ENCODE peak calls at places on chromosomes 3 and 15, in four cellular contexts. One of them, this sample, is unnamed.
A peak's percentile ranks its signal among the peaks of the same experiment; 100 is the strongest.

GRCh38 chr15:60510006-60510405 is 31.1 kb upstream of the ICE2 start:
- DNase-seq in fibroblast of lung: no peak
- DNase-seq in fibroblast of pulmonary artery: no peak
- DNase-seq in astrocyte of the spinal cord: no peak
- DNase-seq in this sample: no peak

GRCh38 chr15:28977377-28978010 is 91.7 kb downstream of the APBA2 start:
- DNase-seq in astrocyte of the spinal cord: peak; percentile 96
- DNase-seq in fibroblast of lung: peak; percentile 98
- DNase-seq in fibroblast of pulmonary artery: peak; percentile 96
- DNase-seq in this sample: peak; percentile 94

GRCh38 chr15:66503780-66504562 is 684 bp downstream of the RPL4 start:
- DNase-seq in fibroblast of lung: no peak
- DNase-seq in astrocyte of the spinal cord: no peak
- DNase-seq in fibroblast of pulmonary artery: no peak
- DNase-seq in this sample: peak; percentile 18

GRCh38 chr15:57305009-57305408 is 71.3 kb upstream of the CGNL1 start:
- DNase-seq in fibroblast of pulmonary artery: no peak
- DNase-seq in fibroblast of lung: no peak
- DNase-seq in astrocyte of the spinal cord: no peak
- DNase-seq in this sample: no peak

GRCh38 chr15:51536965-51537574 is 85.5 kb downstream of the DMXL2 start:
- DNase-seq in fibroblast of lung: peak; percentile 10
- DNase-seq in astrocyte of the spinal cord: peak; percentile 17
- DNase-seq in fibroblast of pulmonary artery: peak; percentile 59
- DNase-seq in this sample: peak; percentile 68

GRCh38 chr15:95291878-95292472 is 1038.5 kb upstream of the NR2F2 start:
- DNase-seq in astrocyte of the spinal cord: peak; percentile 46
- DNase-seq in fibroblast of pulmonary artery: peak; percentile 57
- DNase-seq in fibroblast of lung: no peak
- DNase-seq in this sample: peak; percentile 61

GRCh38 chr3:179825527-179826246 is 172.8 kb downstream of the USP13 start:
- DNase-seq in astrocyte of the spinal cord: no peak
- DNase-seq in fibroblast of pulmonary artery: no peak
- DNase-seq in fibroblast of lung: no peak
- DNase-seq in this sample: no peak

GRCh38 chr15:53802672-53803071 is 43.2 kb upstream of the WDR72 start:
- DNase-seq in fibroblast of pulmonary artery: no peak
- DNase-seq in fibroblast of lung: no peak
- DNase-seq in astrocyte of the spinal cord: no peak
- DNase-seq in this sample: no peak

GRCh38 chr3:141878812-141879211 is 2.4 kb downstream of the ATP1B3 start:
- DNase-seq in astrocyte of the spinal cord: peak; percentile 36
- DNase-seq in fibroblast of pulmonary artery: peak; percentile 68
- DNase-seq in fibroblast of lung: peak; percentile 26
- DNase-seq in this sample: peak; percentile 74

GRCh38 chr15:46617507-46617906 is 982.7 kb downstream of the SQOR start:
- DNase-seq in fibroblast of lung: no peak
- DNase-seq in astrocyte of the spinal cord: no peak
- DNase-seq in fibroblast of pulmonary artery: no peak
- DNase-seq in this sample: no peak

GRCh38 chr3:24196526-24196925 is 251.4 kb downstream of the NR1D2 start:
- DNase-seq in fibroblast of pulmonary artery: peak; percentile 7
- DNase-seq in astrocyte of the spinal cord: peak; percentile 34
- DNase-seq in fibroblast of lung: peak; percentile 84
- DNase-seq in this sample: peak; percentile 55

GRCh38 chr15:94240486-94240885 is 9.1 kb downstream of the MCTP2 start:
- DNase-seq in fibroblast of pulmonary artery: no peak
- DNase-seq in astrocyte of the spinal cord: no peak
- DNase-seq in fibroblast of lung: no peak
- DNase-seq in this sample: no peak

GRCh38 chr15:40479024-40479423 is 8.2 kb downstream of the CHST14 start:
- DNase-seq in fibroblast of lung: no peak
- DNase-seq in fibroblast of pulmonary artery: no peak
- DNase-seq in astrocyte of the spinal cord: no peak
- DNase-seq in this sample: no peak

GRCh38 chr15:92365079-92365478 is 28.6 kb upstream of the ST8SIA2 start:
- DNase-seq in fibroblast of pulmonary artery: peak; percentile 2
- DNase-seq in astrocyte of the spinal cord: peak; percentile 75
- DNase-seq in fibroblast of lung: peak; percentile 67
- DNase-seq in this sample: no peak

GRCh38 chr3:156455839-156456238 is 99.1 kb downstream of the SSR3 start:
- DNase-seq in astrocyte of the spinal cord: no peak
- DNase-seq in fibroblast of lung: no peak
- DNase-seq in fibroblast of pulmonary artery: no peak
- DNase-seq in this sample: no peak

GRCh38 chr3:19149388-19149787 is 1.1 kb downstream of the KCNH8 start:
- DNase-seq in fibroblast of lung: peak; percentile 13
- DNase-seq in astrocyte of the spinal cord: peak; percentile 47
- DNase-seq in fibroblast of pulmonary artery: peak; percentile 52
- DNase-seq in this sample: peak; percentile 28

GRCh38 chr3:160287666-160288065 is 62.4 kb downstream of the C3orf80 start:
- DNase-seq in fibroblast of lung: no peak
- DNase-seq in astrocyte of the spinal cord: no peak
- DNase-seq in fibroblast of pulmonary artery: peak; percentile 55
- DNase-seq in this sample: peak; percentile 65

GRCh38 chr3:123295171-123295900 is 93.6 kb downstream of the SEC22A start:
- DNase-seq in fibroblast of lung: no peak
- DNase-seq in astrocyte of the spinal cord: no peak
- DNase-seq in fibroblast of pulmonary artery: no peak
- DNase-seq in this sample: no peak

GRCh38 chr3:123880998-123881561 is 3.1 kb downstream of the MYLK start:
- DNase-seq in astrocyte of the spinal cord: peak; percentile 54
- DNase-seq in fibroblast of pulmonary artery: peak; percentile 64
- DNase-seq in fibroblast of lung: peak; percentile 52
- DNase-seq in this sample: peak; percentile 67

GRCh38 chr15:48300038-48300437 is 31.2 kb upstream of the DUT start:
- DNase-seq in fibroblast of lung: no peak
- DNase-seq in fibroblast of pulmonary artery: no peak
- DNase-seq in astrocyte of the spinal cord: no peak
- DNase-seq in this sample: no peak

GRCh38 chr3:73569246-73569760 is 55.4 kb downstream of the PDZRN3 start:
- DNase-seq in fibroblast of lung: no peak
- DNase-seq in astrocyte of the spinal cord: no peak
- DNase-seq in fibroblast of pulmonary artery: no peak
- DNase-seq in this sample: no peak

GRCh38 chr3:70716832-70717231 is 404.4 kb upstream of the MDFIC2 start:
- DNase-seq in fibroblast of pulmonary artery: peak; percentile 73
- DNase-seq in astrocyte of the spinal cord: peak; percentile 56
- DNase-seq in fibroblast of lung: peak; percentile 37
- DNase-seq in this sample: peak; percentile 69

GRCh38 chr3:136750209-136750921 is 1.8 kb downstream of the STAG1 start:
- DNase-seq in fibroblast of pulmonary artery: peak; percentile 19
- DNase-seq in astrocyte of the spinal cord: peak; percentile 35
- DNase-seq in fibroblast of lung: peak; percentile 10
- DNase-seq in this sample: peak; percentile 31

GRCh38 chr3:155870133-155870944 is at the start of gene GMPS:
- DNase-seq in fibroblast of pulmonary artery: peak; percentile 93
- DNase-seq in astrocyte of the spinal cord: peak; percentile 96
- DNase-seq in fibroblast of lung: peak; percentile 89
- DNase-seq in this sample: peak; percentile 98

GRCh38 chr3:136078421-136079364 is 113.2 kb downstream of the PPP2R3A start:
- DNase-seq in astrocyte of the spinal cord: peak; percentile 58
- DNase-seq in fibroblast of lung: no peak
- DNase-seq in fibroblast of pulmonary artery: peak; percentile 60
- DNase-seq in this sample: peak; percentile 71

GRCh38 chr3:148238421-148238821 is 459.3 kb upstream of the AGTR1 start:
- DNase-seq in fibroblast of pulmonary artery: no peak
- DNase-seq in fibroblast of lung: peak; percentile 47
- DNase-seq in astrocyte of the spinal cord: peak; percentile 26
- DNase-seq in this sample: peak; percentile 58

GRCh38 chr15:66858423-66859207 is 156.6 kb downstream of the SMAD6 start:
- DNase-seq in fibroblast of pulmonary artery: peak; percentile 67
- DNase-seq in fibroblast of lung: peak; percentile 30
- DNase-seq in astrocyte of the spinal cord: no peak
- DNase-seq in this sample: peak; percentile 62

GRCh38 chr3:172561894-172562664 is 38.8 kb upstream of the TNFSF10 start:
- DNase-seq in fibroblast of lung: no peak
- DNase-seq in astrocyte of the spinal cord: no peak
- DNase-seq in fibroblast of pulmonary artery: no peak
- DNase-seq in this sample: no peak

GRCh38 chr3:23425410-23425809 is 222.3 kb downstream of the UBE2E2 start:
- DNase-seq in fibroblast of lung: no peak
- DNase-seq in astrocyte of the spinal cord: no peak
- DNase-seq in fibroblast of pulmonary artery: no peak
- DNase-seq in this sample: no peak

GRCh38 chr15:96346409-96346808 is 15.9 kb downstream of the NR2F2 start:
- DNase-seq in fibroblast of lung: no peak
- DNase-seq in astrocyte of the spinal cord: peak; percentile 34
- DNase-seq in fibroblast of pulmonary artery: no peak
- DNase-seq in this sample: no peak
- H3K4me3 ChIP-seq in fibroblast of lung: peak overlapping the region; percentile 100
- H3K4me3 ChIP-seq in astrocyte of the spinal cord: peak overlapping the region; percentile 99
- H3K4me3 ChIP-seq in fibroblast of pulmonary artery: peak overlapping the region; percentile 56
- H3K4me3 ChIP-seq in this sample: peak overlapping the region; percentile 85

GRCh38 chr3:65596511-65597224 is 442.1 kb downstream of the MAGI1 start:
- DNase-seq in astrocyte of the spinal cord: no peak
- DNase-seq in fibroblast of lung: no peak
- DNase-seq in fibroblast of pulmonary artery: no peak
- DNase-seq in this sample: no peak

GRCh38 chr3:65595222-65595996 is 443.3 kb downstream of the MAGI1 start:
- DNase-seq in astrocyte of the spinal cord: no peak
- DNase-seq in fibroblast of lung: no peak
- DNase-seq in fibroblast of pulmonary artery: no peak
- DNase-seq in this sample: no peak

GRCh38 chr3:65595997-65596300 is 442.8 kb downstream of the MAGI1 start:
- DNase-seq in fibroblast of lung: no peak
- DNase-seq in fibroblast of pulmonary artery: no peak
- DNase-seq in astrocyte of the spinal cord: no peak
- DNase-seq in this sample: no peak

GRCh38 chr3:65597225-65597951 is 441.3 kb downstream of the MAGI1 start:
- DNase-seq in astrocyte of the spinal cord: no peak
- DNase-seq in fibroblast of pulmonary artery: peak; percentile 35
- DNase-seq in fibroblast of lung: peak; percentile 68
- DNase-seq in this sample: peak; percentile 49

DNA sequence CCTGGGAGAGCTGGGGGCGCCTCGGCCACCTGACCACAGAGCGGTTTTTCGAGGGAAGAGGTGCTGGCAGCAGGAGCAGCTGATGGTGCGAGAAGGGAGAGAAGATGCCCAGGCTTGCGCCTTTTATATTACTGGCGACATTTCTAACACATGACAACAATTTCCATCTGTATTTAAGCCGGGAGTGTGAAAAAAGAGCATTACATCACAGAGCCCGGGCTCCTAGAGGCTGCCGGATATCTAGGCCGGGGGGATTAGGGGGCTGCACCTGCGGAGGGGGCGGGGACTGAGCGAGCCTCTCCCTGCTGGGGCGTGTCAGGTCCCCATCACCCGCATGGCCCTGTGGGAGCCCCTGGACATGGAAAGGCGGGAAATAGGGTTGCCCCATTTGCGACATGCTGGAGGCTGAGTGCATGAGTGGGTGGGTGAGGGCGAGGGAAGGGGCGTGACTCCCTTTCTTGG is 440.7 kb downstream of the MAGI1 start:
- DNase-seq in fibroblast of lung: no peak
- DNase-seq in fibroblast of pulmonary artery: no peak
- DNase-seq in astrocyte of the spinal cord: no peak
- DNase-seq in this sample: no peak
- H3K4me3 ChIP-seq in fibroblast of lung: no peak overlapping the region
- H3K4me3 ChIP-seq in fibroblast of pulmonary artery: no peak overlapping the region
- H3K4me3 ChIP-seq in astrocyte of the spinal cord: peak overlapping the region; percentile 41
- H3K4me3 ChIP-seq in this sample: no peak overlapping the region

GRCh38 chr3:62373215-62373614 is at the start of gene FEZF2:
- DNase-seq in fibroblast of pulmonary artery: no peak
- DNase-seq in astrocyte of the spinal cord: no peak
- DNase-seq in fibroblast of lung: no peak
- DNase-seq in this sample: no peak
- H3K4me3 ChIP-seq in fibroblast of pulmonary artery: peak within 1 kb of the TSS; percentile 17
- H3K4me3 ChIP-seq in astrocyte of the spinal cord: no peak within 1 kb of the TSS
- H3K4me3 ChIP-seq in fibroblast of lung: peak within 1 kb of the TSS; percentile 46
- H3K4me3 ChIP-seq in this sample: peak within 1 kb of the TSS; percentile 78

GRCh38 chr15:37756407-37756806 is 178.0 kb upstream of the TMCO5A start:
- DNase-seq in fibroblast of lung: no peak
- DNase-seq in astrocyte of the spinal cord: no peak
- DNase-seq in fibroblast of pulmonary artery: no peak
- DNase-seq in this sample: no peak

GRCh38 chr15:37758412-37758811 is 176.0 kb upstream of the TMCO5A start:
- DNase-seq in fibroblast of pulmonary artery: no peak
- DNase-seq in astrocyte of the spinal cord: no peak
- DNase-seq in fibroblast of lung: no peak
- DNase-seq in this sample: no peak
- H3K4me3 ChIP-seq in fibroblast of pulmonary artery: no peak overlapping the region
- H3K4me3 ChIP-seq in astrocyte of the spinal cord: no peak overlapping the region
- H3K4me3 ChIP-seq in fibroblast of lung: no peak overlapping the region
- H3K4me3 ChIP-seq in this sample: no peak overlapping the region